ENCODE peak calls at places on chromosome 22, in four cellular contexts. A, M, J and L are unnamed samples.

GRCh38 chr22:21865041-21865440 is 2.4 kb downstream of the MAPK1 start:
- DNase-seq in A (no peak), M (peak; percentile 53), J (no peak), L (no peak)

GRCh38 chr22:36239401-36240171 is at the start of gene APOL2:
- DNase-seq in A (peak; percentile 80), M (peak; percentile 93), J (peak; percentile 67), L (peak; percentile 75)

GRCh38 chr22:38317995-38318715 is 922 bp upstream of the CSNK1E start:
- DNase-seq in A (no peak), M (peak; percentile 74), J (no peak), L (no peak)

GRCh38 chr22:46084943-46085830 is 65.1 kb upstream of the PPARA start:
- DNase-seq in A (no peak), M (peak; percentile 91), J (no peak), L (no peak)

GRCh38 chr22:27477171-27477570 is 324.4 kb downstream of the MN1 start:
- DNase-seq in A (no peak), M (no peak), J (no peak), L (no peak)

GRCh38 chr22:34160117-34160758 is 240.0 kb upstream of the LARGE1 start:
- DNase-seq in A (no peak), M (no peak), J (no peak), L (no peak)

GRCh38 chr22:47569389-47570299 is 807.2 kb downstream of the TBC1D22A start:
- DNase-seq in A (no peak), M (no peak), J (no peak), L (no peak)

GRCh38 chr22:43375951-43376455 is 32.8 kb upstream of the SCUBE1 start:
- DNase-seq in A (no peak), M (no peak), J (no peak), L (no peak)

GRCh38 chr22:27139935-27140493 is 482.6 kb downstream of the MIAT start:
- DNase-seq in A (no peak), M (no peak), J (no peak), L (no peak)

GRCh38 chr22:23301591-23301990 is 121.3 kb downstream of the BCR start:
- DNase-seq in A (no peak), M (no peak), J (no peak), L (no peak)

GRCh38 chr22:37664249-37665101 is 6.0 kb downstream of the PDXP start:
- DNase-seq in A (no peak), M (no peak), J (no peak), L (no peak)

GRCh38 chr22:32858957-32859356 is 57.5 kb downstream of the TIMP3 start:
- DNase-seq in A (no peak), M (no peak), J (no peak), L (no peak)

GRCh38 chr22:42610211-42610610 is 4.5 kb downstream of the POLDIP3 start:
- DNase-seq in A (no peak), M (no peak), J (no peak), L (no peak)

GRCh38 chr22:40024201-40025061 is 29.7 kb downstream of the FAM83F start:
- DNase-seq in A (peak; percentile 46), M (peak; percentile 49), J (peak; percentile 21), L (peak; percentile 43)

GRCh38 chr22:48578138-48579034 is 1249.3 kb downstream of the BRD1 start:
- DNase-seq in A (no peak), M (no peak), J (no peak), L (no peak)

GRCh38 chr22:31736458-31736857 is 13.5 kb downstream of the PRR14L start:
- DNase-seq in A (no peak), M (no peak), J (no peak), L (no peak)

GRCh38 chr22:19718255-19719054 is 4.2 kb downstream of the SEPTIN5 start:
- DNase-seq in A (no peak), M (no peak), J (no peak), L (no peak)

GRCh38 chr22:44584256-44584902 is 86.3 kb upstream of the RTL6 start:
- DNase-seq in A (no peak), M (no peak), J (no peak), L (no peak)

GRCh38 chr22:36732609-36733008 is 29.1 kb upstream of the CACNG2 start:
- DNase-seq in A (no peak), M (no peak), J (no peak), L (no peak)

GRCh38 chr22:45565171-45565570 is 62.5 kb downstream of the FBLN1 start:
- DNase-seq in A (no peak), M (no peak), J (no peak), L (no peak)

GRCh38 chr22:38189104-38189503 is 7.5 kb upstream of the PLA2G6 start:
- DNase-seq in A (no peak), M (no peak), J (no peak), L (no peak)

GRCh38 chr22:28019881-28020861 is 101.1 kb upstream of the PITPNB start:
- DNase-seq in A (peak; percentile 37), M (peak; percentile 74), J (peak; percentile 8), L (peak; percentile 28)